ENCODE peak calls at places on chromosomes 5 and 9, in seven cellular contexts. M is cardiac muscle cell; T is stomach; O is activated CD8-positive, alpha-beta memory T cell treated with anti-CD3 and anti-CD28 coated beads for 48 hours; C is Calu3; Q is WTC11; I is activated CD4-positive, alpha-beta T cell treated with anti-CD3 and anti-CD28 coated beads, Interleukin-2, amount 50 U/mL, for 48 hours. V is an unnamed sample.

GRCh38 chr9:98256632-98257218 is 1.3 kb upstream of the TBC1D2 start:
- DNase-seq in M (no peak), C (no peak), T (no peak), O (peak; percentile 2), I (peak; percentile 15), Q (no peak), V (no peak)

GRCh38 chr5:181061645-181062044 is 21.6 kb downstream of the BTNL9 start:
- DNase-seq in T (no peak), I (no peak), Q (no peak), M (no peak), O (no peak), C (no peak), V (no peak)

GRCh38 chr9:86407022-86407421 is 52.8 kb upstream of the TUT7 start:
- DNase-seq in Q (no peak), I (peak; percentile 35), M (no peak), C (peak; percentile 44), O (no peak), T (peak; percentile 79), V (no peak)

GRCh38 chr5:111574316-111574715 is 62.0 kb upstream of the STARD4 start:
- DNase-seq in T (no peak), C (no peak), O (no peak), I (no peak), Q (no peak), M (no peak), V (no peak)

GRCh38 chr5:102782245-102782872 is 27.3 kb downstream of the PAM start:
- DNase-seq in I (no peak), M (no peak), Q (no peak), T (no peak), C (no peak), O (no peak), V (no peak)

GRCh38 chr5:181052526-181052927 is 12.5 kb downstream of the BTNL9 start:
- DNase-seq in O (no peak), M (no peak), C (peak; percentile 23), T (no peak), I (peak; percentile 29), Q (peak; percentile 43), V (no peak)

GRCh38 chr5:121949885-121950284 is 11.9 kb upstream of the SRFBP1 start:
- DNase-seq in O (no peak), I (no peak), T (no peak), M (peak; percentile 72), C (peak; percentile 74), Q (peak; percentile 32), V (peak; percentile 68)

GRCh38 chr5:160188968-160189319 is 40.4 kb upstream of the FABP6 start:
- DNase-seq in C (no peak), M (no peak), T (no peak), Q (no peak), I (no peak), O (no peak), V (no peak)

GRCh38 chr5:315488-316209 is 5.9 kb upstream of the AHRR start:
- DNase-seq in O (no peak), M (no peak), I (no peak), T (no peak), C (no peak), Q (no peak), V (no peak)

V was measured in LoVo.